ENCODE peak calls at places on chromosomes 4 and X, in six cellular contexts. One of them, this sample, is unnamed.

GRCh38 chr4:106690487-106690886 is 321.9 kb upstream of the GIMD1 start:
- DNase-seq in GM04503: no peak
- DNase-seq in heart left ventricle: no peak
- DNase-seq in IMR-90: peak
- DNase-seq in AG09309: peak
- DNase-seq in BE2C: no peak
- DNase-seq in this sample: no peak

GRCh38 chrX:14010566-14010965 is 19.1 kb downstream of the GEMIN8 start:
- DNase-seq in GM04503: no peak
- DNase-seq in heart left ventricle: no peak
- DNase-seq in IMR-90: no peak
- DNase-seq in AG09309: no peak
- DNase-seq in BE2C: no peak
- DNase-seq in this sample: no peak

GRCh38 chr4:118032691-118033090 is 1.6 kb upstream of the NDST3 start:
- DNase-seq in GM04503: no peak
- DNase-seq in heart left ventricle: no peak
- DNase-seq in IMR-90: peak
- DNase-seq in AG09309: no peak
- DNase-seq in BE2C: peak
- DNase-seq in this sample: no peak

GRCh38 chr4:98625920-98626319 is 32.5 kb downstream of the TSPAN5 start:
- DNase-seq in GM04503: no peak
- DNase-seq in heart left ventricle: no peak
- DNase-seq in IMR-90: no peak
- DNase-seq in AG09309: no peak
- DNase-seq in BE2C: no peak
- DNase-seq in this sample: no peak

GRCh38 chr4:159444668-159445067 is 341.8 kb downstream of the RAPGEF2 start:
- DNase-seq in GM04503: no peak
- DNase-seq in heart left ventricle: no peak
- DNase-seq in IMR-90: peak
- DNase-seq in AG09309: peak
- DNase-seq in BE2C: no peak
- DNase-seq in this sample: no peak

GRCh38 chr4:110344165-110344564 is 131.8 kb upstream of the ENPEP start:
- DNase-seq in GM04503: no peak
- DNase-seq in heart left ventricle: no peak
- DNase-seq in IMR-90: no peak
- DNase-seq in AG09309: no peak
- DNase-seq in BE2C: no peak
- DNase-seq in this sample: no peak

GRCh38 chr4:10380695-10381094 is 76.5 kb downstream of the ZNF518B start:
- DNase-seq in GM04503: no peak
- DNase-seq in heart left ventricle: no peak
- DNase-seq in IMR-90: no peak
- DNase-seq in AG09309: no peak
- DNase-seq in BE2C: no peak
- DNase-seq in this sample: no peak

GRCh38 chr4:120156115-120156718 is 89.6 kb upstream of the MAD2L1 start:
- DNase-seq in GM04503: no peak
- DNase-seq in heart left ventricle: no peak
- DNase-seq in IMR-90: peak
- DNase-seq in AG09309: peak
- DNase-seq in BE2C: peak
- DNase-seq in this sample: no peak

GRCh38 chr4:15001248-15001824 is 945 bp upstream of the CPEB2 start:
- DNase-seq in GM04503: peak
- DNase-seq in heart left ventricle: peak
- DNase-seq in IMR-90: peak
- DNase-seq in AG09309: peak
- DNase-seq in BE2C: peak
- DNase-seq in this sample: peak

GRCh38 chr4:2923678-2924173 is 39.5 kb downstream of the NOP14 start:
- DNase-seq in GM04503: no peak
- DNase-seq in heart left ventricle: peak
- DNase-seq in IMR-90: no peak
- DNase-seq in AG09309: no peak
- DNase-seq in BE2C: no peak
- DNase-seq in this sample: no peak

GRCh38 chr4:133190098-133190497 is 41.0 kb downstream of the PCDH10 start:
- DNase-seq in GM04503: no peak
- DNase-seq in heart left ventricle: no peak
- DNase-seq in IMR-90: peak
- DNase-seq in AG09309: no peak
- DNase-seq in BE2C: peak
- DNase-seq in this sample: no peak

GRCh38 chr4:74338792-74339333 is 26.1 kb upstream of the EREG start:
- DNase-seq in GM04503: no peak
- DNase-seq in heart left ventricle: no peak
- DNase-seq in IMR-90: peak
- DNase-seq in AG09309: no peak
- DNase-seq in BE2C: no peak
- DNase-seq in this sample: no peak

GRCh38 chrX:31931225-31931624 is 859.4 kb upstream of the FTHL17 start:
- DNase-seq in GM04503: no peak
- DNase-seq in heart left ventricle: no peak
- DNase-seq in IMR-90: peak
- DNase-seq in AG09309: no peak
- DNase-seq in BE2C: no peak
- DNase-seq in this sample: no peak

GRCh38 chr4:138542191-138542771 is 300.1 kb upstream of the SLC7A11 start:
- DNase-seq in GM04503: no peak
- DNase-seq in heart left ventricle: no peak
- DNase-seq in IMR-90: peak
- DNase-seq in AG09309: no peak
- DNase-seq in BE2C: no peak
- DNase-seq in this sample: no peak

GRCh38 chr4:183599284-183599683 is 59.7 kb downstream of the RWDD4 start:
- DNase-seq in GM04503: no peak
- DNase-seq in heart left ventricle: no peak
- DNase-seq in IMR-90: no peak
- DNase-seq in AG09309: no peak
- DNase-seq in BE2C: no peak
- DNase-seq in this sample: no peak

GRCh38 chr4:181161669-181162068 is 1081.5 kb upstream of the TENM3 start:
- DNase-seq in GM04503: no peak
- DNase-seq in heart left ventricle: no peak
- DNase-seq in IMR-90: no peak
- DNase-seq in AG09309: no peak
- DNase-seq in BE2C: no peak
- DNase-seq in this sample: no peak

GRCh38 chr4:40255722-40256281 is 59.0 kb downstream of the RHOH start:
- DNase-seq in GM04503: peak
- DNase-seq in heart left ventricle: no peak
- DNase-seq in IMR-90: peak
- DNase-seq in AG09309: peak
- DNase-seq in BE2C: no peak
- DNase-seq in this sample: no peak

GRCh38 chr4:10098770-10099139 is 17.8 kb downstream of the WDR1 start:
- DNase-seq in GM04503: no peak
- DNase-seq in heart left ventricle: no peak
- DNase-seq in IMR-90: peak
- DNase-seq in AG09309: no peak
- DNase-seq in BE2C: no peak
- DNase-seq in this sample: no peak

GRCh38 chr4:115851918-115852766 is 738.7 kb upstream of the NDST4 start:
- DNase-seq in GM04503: no peak
- DNase-seq in heart left ventricle: no peak
- DNase-seq in IMR-90: no peak
- DNase-seq in AG09309: no peak
- DNase-seq in BE2C: peak
- DNase-seq in this sample: no peak

GRCh38 chr4:82998898-82999297 is 11.7 kb downstream of the LIN54 start:
- DNase-seq in GM04503: no peak
- DNase-seq in heart left ventricle: no peak
- DNase-seq in IMR-90: no peak
- DNase-seq in AG09309: no peak
- DNase-seq in BE2C: no peak
- DNase-seq in this sample: no peak

GRCh38 chr4:102341201-102341600 is 4.1 kb downstream of the SLC39A8 start:
- DNase-seq in GM04503: no peak
- DNase-seq in heart left ventricle: no peak
- DNase-seq in IMR-90: no peak
- DNase-seq in AG09309: no peak
- DNase-seq in BE2C: no peak
- DNase-seq in this sample: no peak

GRCh38 chr4:148061139-148061476 is 329.2 kb downstream of the ARHGAP10 start:
- DNase-seq in GM04503: no peak
- DNase-seq in heart left ventricle: no peak
- DNase-seq in IMR-90: no peak
- DNase-seq in AG09309: no peak
- DNase-seq in BE2C: no peak
- DNase-seq in this sample: no peak

GRCh38 chr4:123526511-123526910 is 129.9 kb downstream of the SPRY1 start:
- DNase-seq in GM04503: no peak
- DNase-seq in heart left ventricle: no peak
- DNase-seq in IMR-90: no peak
- DNase-seq in AG09309: no peak
- DNase-seq in BE2C: no peak
- DNase-seq in this sample: no peak

GRCh38 chr4:71944956-71945355 is 86.8 kb upstream of the NPFFR2 start:
- DNase-seq in GM04503: no peak
- DNase-seq in heart left ventricle: no peak
- DNase-seq in IMR-90: peak
- DNase-seq in AG09309: no peak
- DNase-seq in BE2C: no peak
- DNase-seq in this sample: no peak

GRCh38 chr4:76993787-76994641 is 44.5 kb downstream of the SEPTIN11 start:
- DNase-seq in GM04503: no peak
- DNase-seq in heart left ventricle: no peak
- DNase-seq in IMR-90: no peak
- DNase-seq in AG09309: no peak
- DNase-seq in BE2C: no peak
- DNase-seq in this sample: peak

GRCh38 chrX:130170752-130171445 is 863 bp upstream of the RAB33A start:
- DNase-seq in GM04503: no peak
- DNase-seq in heart left ventricle: peak
- DNase-seq in IMR-90: no peak
- DNase-seq in AG09309: no peak
- DNase-seq in BE2C: peak
- DNase-seq in this sample: peak

GRCh38 chr4:86670739-86671138 is 76.6 kb downstream of the PTPN13 start:
- DNase-seq in GM04503: peak
- DNase-seq in heart left ventricle: no peak
- DNase-seq in IMR-90: peak
- DNase-seq in AG09309: peak
- DNase-seq in BE2C: no peak
- DNase-seq in this sample: no peak

GRCh38 chr4:98470831-98471230 is 187.6 kb downstream of the TSPAN5 start:
- DNase-seq in GM04503: no peak
- DNase-seq in heart left ventricle: no peak
- DNase-seq in IMR-90: no peak
- DNase-seq in AG09309: peak
- DNase-seq in BE2C: no peak
- DNase-seq in this sample: no peak

GRCh38 chrX:136586386-136586785 is 54.4 kb downstream of the VGLL1 start:
- DNase-seq in GM04503: no peak
- DNase-seq in heart left ventricle: no peak
- DNase-seq in IMR-90: no peak
- DNase-seq in AG09309: no peak
- DNase-seq in BE2C: no peak
- DNase-seq in this sample: no peak

GRCh38 chr4:164956766-164957643 is 20.5 kb downstream of the TRIM61 start:
- DNase-seq in GM04503: no peak
- DNase-seq in heart left ventricle: peak
- DNase-seq in IMR-90: peak
- DNase-seq in AG09309: no peak
- DNase-seq in BE2C: peak
- DNase-seq in this sample: peak

GRCh38 chr4:137032242-137032641 is 500.1 kb downstream of the PCDH18 start:
- DNase-seq in GM04503: no peak
- DNase-seq in heart left ventricle: no peak
- DNase-seq in IMR-90: no peak
- DNase-seq in AG09309: no peak
- DNase-seq in BE2C: peak
- DNase-seq in this sample: no peak

GRCh38 chrX:118182050-118182449 is 65.4 kb upstream of the KLHL13 start:
- DNase-seq in GM04503: no peak
- DNase-seq in heart left ventricle: no peak
- DNase-seq in IMR-90: peak
- DNase-seq in AG09309: no peak
- DNase-seq in BE2C: no peak
- DNase-seq in this sample: no peak

GRCh38 chr4:75948822-75949444 is 8.1 kb upstream of the NAAA start:
- DNase-seq in GM04503: no peak
- DNase-seq in heart left ventricle: no peak
- DNase-seq in IMR-90: no peak
- DNase-seq in AG09309: no peak
- DNase-seq in BE2C: no peak
- DNase-seq in this sample: no peak

GRCh38 chr4:157763490-157763889 is 409.3 kb downstream of the GASK1B start:
- DNase-seq in GM04503: no peak
- DNase-seq in heart left ventricle: no peak
- DNase-seq in IMR-90: no peak
- DNase-seq in AG09309: no peak
- DNase-seq in BE2C: no peak
- DNase-seq in this sample: no peak